ENCODE peak calls at places on chromosomes 6 and 20, in six cellular contexts. N, Z, T, V, L and F are unnamed samples.

GRCh38 chr6:7569082-7569481 is 20.9 kb upstream of the SNRNP48 start:
- DNase-seq in N (no peak), Z (no peak), T (no peak), V (no peak), L (no peak), F (no peak)

GRCh38 chr6:42066156-42066555 is 15.8 kb downstream of the TAF8 start:
- DNase-seq in N (no peak), Z (no peak), T (no peak), V (no peak), L (no peak), F (no peak)

GRCh38 chr6:111791415-111791814 is 81.8 kb downstream of the FYN start:
- DNase-seq in N (no peak), Z (no peak), T (no peak), V (no peak), L (no peak), F (no peak)

GRCh38 chr6:160462551-160463109 is 114.5 kb downstream of the SLC22A3 start:
- DNase-seq in N (no peak), Z (no peak), T (no peak), V (peak; percentile 85), L (no peak), F (peak; percentile 77)

GRCh38 chr6:119443993-119444641 is 94.6 kb upstream of the MAN1A1 start:
- DNase-seq in N (no peak), Z (no peak), T (no peak), V (no peak), L (no peak), F (no peak)

GRCh38 chr6:33312361-33313104 is 1.3 kb downstream of the TAPBP start:
- DNase-seq in N (peak; percentile 75), Z (peak; percentile 87), T (peak; percentile 96), V (peak; percentile 79), L (peak; percentile 85), F (no peak)

GRCh38 chr6:11631008-11631407 is 93.5 kb downstream of the TMEM170B start:
- DNase-seq in N (peak; percentile 23), Z (no peak), T (no peak), V (no peak), L (no peak), F (no peak)

GRCh38 chr20:14992071-14992654 is 654.8 kb upstream of the FLRT3 start:
- DNase-seq in N (no peak), Z (no peak), T (no peak), V (peak; percentile 70), L (peak; percentile 38), F (no peak)

GRCh38 chr6:68635706-68636513 is 828 bp downstream of the ADGRB3 start:
- DNase-seq in N (peak; percentile 44), Z (no peak), T (no peak), V (no peak), L (no peak), F (no peak)

GRCh38 chr6:140441256-140441655 is 1066.8 kb upstream of the CITED2 start:
- DNase-seq in N (peak; percentile 11), Z (no peak), T (peak; percentile 52), V (peak; percentile 58), L (no peak), F (no peak)

GRCh38 chr6:89145461-89145961 is 344 bp upstream of the PM20D2 start:
- DNase-seq in N (peak; percentile 46), Z (no peak), T (no peak), V (peak; percentile 31), L (peak; percentile 18), F (no peak)

GRCh38 chr6:11618533-11618932 is 81.0 kb downstream of the TMEM170B start:
- DNase-seq in N (no peak), Z (no peak), T (no peak), V (peak; percentile 56), L (peak; percentile 13), F (no peak)

GRCh38 chr20:49276201-49276894 is 1.5 kb downstream of the ZNFX1 start:
- DNase-seq in N (no peak), Z (no peak), T (peak; percentile 42), V (peak; percentile 75), L (no peak), F (no peak)

GRCh38 chr6:139373154-139373927 is 1.1 kb downstream of the CITED2 start:
- DNase-seq in N (peak; percentile 61), Z (peak; percentile 86), T (peak; percentile 66), V (peak; percentile 53), L (peak; percentile 6), F (peak; percentile 92)

GRCh38 chr6:150145830-150146229 is 3.0 kb downstream of the PPP1R14C start:
- DNase-seq in N (no peak), Z (no peak), T (no peak), V (peak; percentile 68), L (no peak), F (no peak)

GRCh38 chr20:23419657-23419994 is 1.7 kb downstream of the NAPB start:
- DNase-seq in N (no peak), Z (no peak), T (no peak), V (no peak), L (no peak), F (no peak)

DNA sequence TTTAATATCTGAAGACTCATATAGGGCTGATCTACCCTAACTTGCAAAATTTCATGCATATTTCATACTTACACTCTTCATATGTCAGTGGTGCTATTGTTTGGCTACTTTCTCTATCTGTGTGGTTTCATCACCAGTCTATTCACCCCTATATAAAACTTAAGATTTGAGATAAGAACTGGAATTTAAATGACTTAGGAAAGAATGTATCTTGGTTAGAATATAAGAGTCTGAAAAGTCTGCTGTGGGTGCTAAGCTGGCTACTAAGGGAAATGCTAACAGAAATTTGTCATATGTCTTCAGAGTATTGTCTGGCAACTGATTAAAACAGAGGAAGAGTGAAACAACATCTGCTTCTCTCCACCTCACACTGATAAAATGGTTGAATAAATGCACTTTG is 104.5 kb downstream of the LCA5 start:
- DNase-seq in N (no peak), Z (no peak), T (no peak), V (no peak), L (no peak), F (no peak)
- TF ChIP-seq CTCF in N (no peak), Z (no peak), T (no peak), V (no peak), L (no peak), F (no peak)

GRCh38 chr20:60900581-60900980 is 351.5 kb upstream of the CDH4 start:
- DNase-seq in N (no peak), Z (no peak), T (no peak), V (no peak), L (no peak), F (peak; percentile 86)
- H3K9me3 ChIP-seq in N (no peaks in the 10 kb centered on the region), Z (peaks cover 8% of the 10 kb centered on the region), T (peaks cover 8% of the 10 kb centered on the region), V (peaks cover 21% of the 10 kb centered on the region), L (peaks cover 9% of the 10 kb centered on the region), F (peaks cover 11% of the 10 kb centered on the region)

GRCh38 chr20:62351469-62352401 is 15.4 kb downstream of the LAMA5 start:
- DNase-seq in N (no peak), Z (no peak), T (no peak), V (no peak), L (no peak), F (no peak)
- H3K4me1 ChIP-seq in N (peaks cover 47% of the 10 kb centered on the region), Z (peaks cover 13% of the 10 kb centered on the region), T (peaks cover 25% of the 10 kb centered on the region), V (peaks cover 61% of the 10 kb centered on the region), L (peaks cover 71% of the 10 kb centered on the region), F (peaks cover 55% of the 10 kb centered on the region)

DNA sequence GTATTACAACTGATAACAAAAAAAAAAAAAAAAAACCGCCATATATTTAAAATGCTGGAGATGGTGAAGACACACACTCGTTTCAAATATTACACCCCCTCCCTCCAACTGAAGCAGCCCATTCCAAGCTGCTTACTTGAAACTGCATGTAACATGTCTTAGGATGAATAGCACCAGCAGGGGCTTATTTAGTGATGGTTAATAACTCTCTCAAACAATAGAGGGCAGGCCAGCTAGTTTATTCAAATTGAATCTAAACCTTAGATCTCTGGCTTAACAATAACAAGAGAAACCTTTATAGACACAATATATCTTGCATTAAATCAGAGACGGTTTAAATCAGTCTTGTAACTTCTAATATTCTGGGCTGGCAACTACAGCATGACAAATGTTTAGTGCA is 9.3 kb upstream of the JPH2 start:
- DNase-seq in N (no peak), Z (no peak), T (no peak), V (peak; percentile 49), L (no peak), F (no peak)
- TF ChIP-seq CTCF in N (peak; percentile 46), Z (no peak), T (no peak), V (peak; percentile 56), L (peak; percentile 23), F (no peak)

GRCh38 chr20:30489604-30490003 is 767.9 kb upstream of the DEFB115 start:
- DNase-seq in N (no peak), Z (peak; percentile 29), T (no peak), V (no peak), L (no peak), F (peak; percentile 72)

GRCh38 chr20:30486103-30486478 is 771.4 kb upstream of the DEFB115 start:
- DNase-seq in N (no peak), Z (no peak), T (no peak), V (no peak), L (no peak), F (no peak)

GRCh38 chr20:30487947-30488926 is 769.2 kb upstream of the DEFB115 start:
- DNase-seq in N (no peak), Z (peak; percentile 38), T (no peak), V (no peak), L (no peak), F (peak; percentile 70)

GRCh38 chr20:30491016-30491415 is 766.4 kb upstream of the DEFB115 start:
- DNase-seq in N (no peak), Z (no peak), T (no peak), V (no peak), L (no peak), F (peak; percentile 68)

GRCh38 chr20:30488941-30489601 is 768.4 kb upstream of the DEFB115 start:
- DNase-seq in N (no peak), Z (peak; percentile 43), T (no peak), V (no peak), L (no peak), F (peak; percentile 29)
- H3K9me3 ChIP-seq in N (no peaks in the 10 kb centered on the region), Z (peaks cover 61% of the 10 kb centered on the region), T (peaks cover 17% of the 10 kb centered on the region), V (peaks cover 6% of the 10 kb centered on the region), L (peaks cover 4% of the 10 kb centered on the region), F (no peaks in the 10 kb centered on the region)

DNA sequence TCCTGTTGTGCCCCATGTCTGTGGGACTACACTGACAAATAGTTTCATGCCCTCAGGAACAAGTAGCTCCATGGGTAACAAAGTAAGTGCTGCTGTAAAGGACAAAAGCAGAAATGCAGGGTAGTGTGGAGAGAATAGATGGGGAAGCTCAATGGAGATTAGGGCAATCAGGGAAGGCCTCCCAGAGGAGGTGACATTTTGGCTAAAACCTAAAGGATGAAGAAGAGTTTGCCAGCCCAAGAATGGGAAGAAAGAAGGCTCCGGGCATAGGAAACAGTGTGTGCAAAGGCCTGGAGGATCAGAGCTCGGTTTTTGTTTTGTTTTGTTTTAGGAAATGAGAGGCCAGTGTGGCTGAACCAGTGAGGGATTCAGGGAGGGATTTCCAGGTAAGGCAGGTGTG is 43.6 kb upstream of the FAM83D start:
- DNase-seq in N (no peak), Z (no peak), T (no peak), V (no peak), L (no peak), F (no peak)
- H3K4me1 ChIP-seq in N (peaks cover 74% of the 10 kb centered on the region), Z (no peaks in the 10 kb centered on the region), T (peaks cover 7% of the 10 kb centered on the region), V (no peaks in the 10 kb centered on the region), L (peaks cover 10% of the 10 kb centered on the region), F (peaks cover 6% of the 10 kb centered on the region)

DNA sequence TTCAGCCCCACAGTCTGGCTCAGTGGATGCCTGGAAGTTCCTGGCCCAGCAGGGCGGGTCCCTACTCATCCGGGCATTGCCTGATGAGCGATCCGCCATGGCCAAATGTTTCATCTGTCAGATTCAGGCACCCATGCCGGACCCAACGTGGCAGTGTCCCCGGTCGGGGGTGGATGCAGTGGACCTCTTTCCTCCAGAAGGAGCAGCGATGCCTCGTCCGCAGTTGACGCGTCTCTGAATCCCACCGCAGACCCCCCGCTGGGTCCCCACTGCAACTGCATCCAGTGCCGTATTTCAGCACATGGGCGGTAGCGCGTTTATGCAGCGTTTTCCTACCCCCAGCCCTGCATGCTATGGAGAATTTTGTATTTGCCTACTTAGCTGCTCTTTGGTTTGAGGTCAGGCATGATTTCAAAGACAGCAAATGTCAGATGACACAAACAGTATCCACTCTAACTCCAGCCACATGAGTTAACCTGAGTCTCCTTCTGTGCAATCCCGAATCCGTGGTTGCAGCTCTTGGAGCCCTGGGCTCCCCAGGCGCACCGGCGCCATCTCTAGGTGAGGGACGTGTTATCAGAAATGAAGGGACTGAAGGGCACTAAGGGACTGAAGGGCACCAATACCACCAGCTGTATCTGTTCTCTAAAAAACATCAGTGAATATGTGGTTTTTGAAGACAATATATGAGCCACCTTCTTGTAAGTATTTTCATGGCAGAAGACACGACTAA is 72.6 kb upstream of the THBS2 start:
- DNase-seq in N (peak; percentile 33), Z (no peak), T (no peak), V (peak; percentile 45), L (no peak), F (peak; percentile 89)
- TF ChIP-seq CTCF in N (peak; percentile 61), Z (no peak), T (no peak), V (peak; percentile 43), L (peak; percentile 32), F (no peak)